ENCODE peak calls at places on chromosomes 13 and 19, in nine cellular contexts. L is GM23248, B is HS-5, T is HuH-7.5, Y is cardiac fibroblast, J is Caki2, D is tibial artery, Q is neuronal stem cell, P is AG09319. C is an unnamed sample.

GRCh38 chr13:110799246-110800236 is 86.0 kb downstream of the ING1 start:
- DNase-seq in L (peak), B (peak), Y (peak), D (peak), Q (no peak), P (peak), T (no peak), J (no peak), C (no peak)

GRCh38 chr19:8367327-8368001 is 3.5 kb downstream of the ANGPTL4 start:
- DNase-seq in B (no peak), P (peak), Y (peak), J (peak), D (peak), Q (peak), T (peak), L (peak), C (no peak)

GRCh38 chr13:41680900-41681299 is 223.6 kb downstream of the RGCC start:
- DNase-seq in Q (no peak), Y (no peak), B (no peak), P (no peak), J (no peak), T (no peak), L (no peak), D (no peak), C (no peak)

GRCh38 chr13:47277774-47278173 is 380.9 kb upstream of the HTR2A start:
- DNase-seq in D (no peak), L (peak), P (no peak), T (no peak), Q (no peak), B (no peak), Y (peak), J (no peak), C (no peak)

GRCh38 chr19:2547033-2547680 is 71.2 kb downstream of the GADD45B start:
- DNase-seq in D (no peak), B (no peak), Y (no peak), L (no peak), Q (no peak), P (no peak), T (no peak), J (no peak), C (no peak)

GRCh38 chr13:27824121-27824520 is 31.8 kb downstream of the GSX1 start:
- DNase-seq in L (no peak), Q (no peak), Y (no peak), D (no peak), T (no peak), P (no peak), B (no peak), J (no peak), C (no peak)

GRCh38 chr13:106455777-106456176 is 79.7 kb downstream of the EFNB2 start:
- DNase-seq in T (no peak), B (no peak), L (no peak), Y (no peak), J (no peak), P (no peak), Q (no peak), D (no peak), C (no peak)

GRCh38 chr13:37442996-37443395 is 155.6 kb downstream of the POSTN start:
- DNase-seq in J (no peak), Q (no peak), B (no peak), D (no peak), T (no peak), P (no peak), L (peak), Y (peak), C (no peak)

GRCh38 chr19:1621021-1621420 is 15.8 kb upstream of the UQCR11 start:
- DNase-seq in J (no peak), B (no peak), D (no peak), P (no peak), L (no peak), Q (no peak), Y (no peak), T (no peak), C (no peak)

GRCh38 chr13:114112231-114112825 is 20.1 kb downstream of the RASA3 start:
- DNase-seq in Q (no peak), Y (no peak), P (no peak), L (no peak), D (peak), J (no peak), T (no peak), B (no peak), C (no peak)

GRCh38 chr13:32284927-32285632 is 30.1 kb downstream of the ZAR1L start:
- DNase-seq in Q (peak), D (no peak), T (no peak), Y (peak), L (peak), J (peak), P (no peak), B (no peak), C (no peak)

GRCh38 chr13:113216165-113217056 is 7.0 kb downstream of the CUL4A start:
- DNase-seq in J (peak), Y (peak), D (no peak), L (peak), Q (peak), B (peak), P (no peak), T (no peak), C (no peak)

GRCh38 chr13:101915755-101916107 is 463.3 kb downstream of the ITGBL1 start:
- DNase-seq in T (no peak), Y (no peak), D (no peak), Q (no peak), L (no peak), B (no peak), J (no peak), P (no peak), C (no peak)

GRCh38 chr13:46296920-46297319 is 85.2 kb downstream of the LRRC63 start:
- DNase-seq in P (peak), D (no peak), Y (peak), T (no peak), B (peak), Q (no peak), J (peak), L (peak), C (no peak)

GRCh38 chr19:43596842-43597461 is 557 bp downstream of the ZNF576 start:
- DNase-seq in P (no peak), Q (no peak), D (no peak), J (no peak), T (no peak), B (no peak), L (peak), Y (peak), C (no peak)

GRCh38 chr19:7456964-7457541 is 31.8 kb downstream of the PEX11G start:
- DNase-seq in D (no peak), P (no peak), Q (no peak), Y (peak), B (no peak), J (peak), L (peak), T (no peak), C (no peak)